ENCODE peak calls at places on chromosome 13, in four cellular contexts. E is stomach, H is body of pancreas, K is HL-60. T is an unnamed sample.

GRCh38 chr13:31042501-31043165 is 110.2 kb downstream of the TEX26 start:
- DNase-seq in E (no peak), H (no peak), K (no peak), T (no peak)

GRCh38 chr13:57631607-57632275 is at the start of gene PCDH17:
- DNase-seq in E (peak; percentile 34), H (peak; percentile 19), K (no peak), T (peak; percentile 39)

GRCh38 chr13:109146912-109147624 is 517.7 kb downstream of the MYO16 start:
- DNase-seq in E (no peak), H (no peak), K (no peak), T (no peak)

GRCh38 chr13:113155982-113156655 is 2.3 kb upstream of the PROZ start:
- DNase-seq in E (no peak), H (no peak), K (no peak), T (no peak)

GRCh38 chr13:80235559-80236296 is 105.2 kb downstream of the SPRY2 start:
- DNase-seq in E (no peak), H (peak; percentile 26), K (no peak), T (no peak)

GRCh38 chr13:95536629-95537241 is 15.8 kb upstream of the CLDN10 start:
- DNase-seq in E (no peak), H (peak; percentile 69), K (no peak), T (no peak)

GRCh38 chr13:114319441-114319871 is 5.2 kb downstream of the CHAMP1 start:
- DNase-seq in E (no peak), H (no peak), K (no peak), T (no peak)

GRCh38 chr13:81408647-81409046 is 1067.7 kb upstream of the SPRY2 start:
- DNase-seq in E (no peak), H (no peak), K (no peak), T (no peak)

GRCh38 chr13:96858133-96858826 is 136.0 kb downstream of the OXGR1 start:
- DNase-seq in E (no peak), H (no peak), K (no peak), T (no peak)

GRCh38 chr13:105090244-105090643 is 1445.2 kb downstream of the EFNB2 start:
- DNase-seq in E (no peak), H (no peak), K (no peak), T (no peak)

GRCh38 chr13:48235814-48236135 is 2.8 kb downstream of the ITM2B start:
- DNase-seq in E (no peak), H (no peak), K (no peak), T (no peak)

GRCh38 chr13:108193806-108194205 is 21.5 kb downstream of the LIG4 start:
- DNase-seq in E (no peak), H (no peak), K (no peak), T (no peak)

GRCh38 chr13:51916962-51917361 is 55.2 kb downstream of the CCDC70 start:
- DNase-seq in E (no peak), H (no peak), K (no peak), T (no peak)

GRCh38 chr13:30044932-30045331 is 194.5 kb upstream of the UBL3 start:
- DNase-seq in E (no peak), H (no peak), K (no peak), T (no peak)

GRCh38 chr13:67258482-67258881 is 28.3 kb upstream of the PCDH9 start:
- DNase-seq in E (no peak), H (no peak), K (no peak), T (no peak)

GRCh38 chr13:61960981-61961380 is 545.3 kb upstream of the PCDH20 start:
- DNase-seq in E (no peak), H (no peak), K (no peak), T (no peak)

GRCh38 chr13:39575641-39576238 is 27.3 kb downstream of the LHFPL6 start:
- DNase-seq in E (no peak), H (no peak), K (no peak), T (no peak)

GRCh38 chr13:44803390-44803789 is 185.9 kb downstream of the NUFIP1 start:
- DNase-seq in E (no peak), H (no peak), K (no peak), T (no peak)

GRCh38 chr13:78610381-78610883 is 7.1 kb upstream of the POU4F1 start:
- DNase-seq in E (no peak), H (no peak), K (no peak), T (no peak)
- H3K4me3 ChIP-seq in E (no peak overlapping the region), H (no peak overlapping the region), K (no peak overlapping the region), T (no peak overlapping the region)

DNA sequence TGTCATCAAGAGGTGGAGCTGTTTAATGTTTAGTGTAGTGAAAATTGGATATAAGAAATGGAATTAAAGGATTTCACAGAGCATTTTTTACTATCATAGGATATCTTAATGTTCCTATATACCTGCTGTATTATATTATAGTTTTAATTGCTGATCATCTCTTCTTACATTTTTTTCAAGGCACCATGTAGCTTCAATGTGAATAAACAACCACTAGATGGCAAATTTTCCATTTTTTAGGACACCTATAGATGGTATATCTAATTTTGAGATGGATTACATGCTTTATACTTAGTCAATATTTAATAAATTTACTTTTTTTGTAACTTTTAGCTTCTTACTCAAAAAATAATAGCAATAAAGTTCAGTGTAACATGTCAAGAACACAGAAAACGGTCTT is 9.0 kb upstream of the ATXN8OS start:
- DNase-seq in E (no peak), H (no peak), K (no peak), T (no peak)
- TF ChIP-seq CTCF in E (peak; percentile 20), H (peak; percentile 40), K (no peak), T (no peak)

DNA sequence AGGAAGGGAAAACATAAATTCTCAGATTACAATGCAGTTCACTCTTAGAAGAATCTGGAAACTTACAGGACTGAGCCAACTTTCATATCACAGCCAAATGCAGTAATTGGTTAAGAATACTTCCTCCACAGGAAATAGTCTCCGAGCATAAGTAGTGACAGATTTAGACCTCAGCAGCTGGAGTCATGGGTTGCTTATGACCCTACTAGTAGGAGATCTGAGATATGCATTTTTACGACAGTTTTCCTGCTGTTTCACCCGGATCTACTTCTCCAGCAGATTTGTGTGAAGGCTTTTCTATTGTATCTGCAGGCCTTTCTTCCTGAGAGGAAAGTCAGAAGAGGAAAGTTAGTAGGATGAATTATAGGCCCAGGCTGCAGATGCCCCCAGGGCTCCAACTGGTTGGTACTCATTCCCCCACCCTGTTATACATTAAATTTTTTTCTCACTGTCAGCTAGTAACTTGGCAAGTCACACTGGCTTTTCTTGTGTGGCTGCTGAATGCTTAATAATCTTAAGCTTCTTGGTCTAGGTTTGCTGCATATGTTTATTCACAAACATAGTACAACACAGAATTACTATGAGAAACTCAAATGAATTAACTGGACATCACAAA is 1241.5 kb upstream of the MIR17HG start:
- DNase-seq in E (no peak), H (no peak), K (no peak), T (no peak)
- H3K27ac ChIP-seq in E (no peak overlapping the region), H (no peak overlapping the region), K (no peak overlapping the region), T (no peak overlapping the region)

GRCh38 chr13:98977568-98978270 is at the start of gene DOCK9:
- DNase-seq in E (peak; percentile 60), H (peak; percentile 59), K (no peak), T (no peak)
- H3K4me3 ChIP-seq in E (peak within 1 kb of the TSS; percentile 53), H (no peak within 1 kb of the TSS), K (no peak within 1 kb of the TSS), T (no peak within 1 kb of the TSS)

GRCh38 chr13:53507741-53508140 is 479.1 kb downstream of the OLFM4 start:
- DNase-seq in E (no peak), H (no peak), K (no peak), T (no peak)

DNA sequence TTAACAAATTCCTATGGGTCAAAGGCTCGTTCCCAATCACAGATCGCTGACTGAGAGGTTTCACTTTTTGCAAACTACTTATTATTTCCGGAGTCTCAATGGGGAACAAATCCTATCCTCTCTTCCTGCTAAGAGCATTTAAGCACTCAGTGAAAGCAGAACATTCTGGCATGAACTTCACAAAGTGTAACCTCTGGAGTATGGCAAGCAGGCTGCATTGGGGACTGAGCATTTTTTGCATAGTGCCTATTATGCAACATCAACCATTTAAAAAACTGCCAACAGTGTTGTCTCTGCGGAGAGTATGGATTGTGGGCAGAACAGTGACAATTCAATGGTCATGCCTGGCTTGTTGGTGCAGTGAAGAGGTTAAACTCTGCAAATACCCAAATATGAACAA is 484.6 kb downstream of the OLFM4 start:
- DNase-seq in E (no peak), H (no peak), K (no peak), T (no peak)
- TF ChIP-seq CTCF in E (no peak), H (no peak), K (no peak), T (no peak)

GRCh38 chr13:42176286-42176685 is 95.7 kb upstream of the AKAP11 start:
- DNase-seq in E (no peak), H (no peak), K (no peak), T (no peak)
- H3K27ac ChIP-seq in E (no peak overlapping the region), H (no peak overlapping the region), K (no peak overlapping the region), T (no peak overlapping the region)

GRCh38 chr13:20405691-20406090 is 120.0 kb downstream of the CRYL1 start:
- DNase-seq in E (peak; percentile 18), H (no peak), K (no peak), T (no peak)
- H3K4me3 ChIP-seq in E (no peak overlapping the region), H (no peak overlapping the region), K (no peak overlapping the region), T (no peak overlapping the region)

DNA sequence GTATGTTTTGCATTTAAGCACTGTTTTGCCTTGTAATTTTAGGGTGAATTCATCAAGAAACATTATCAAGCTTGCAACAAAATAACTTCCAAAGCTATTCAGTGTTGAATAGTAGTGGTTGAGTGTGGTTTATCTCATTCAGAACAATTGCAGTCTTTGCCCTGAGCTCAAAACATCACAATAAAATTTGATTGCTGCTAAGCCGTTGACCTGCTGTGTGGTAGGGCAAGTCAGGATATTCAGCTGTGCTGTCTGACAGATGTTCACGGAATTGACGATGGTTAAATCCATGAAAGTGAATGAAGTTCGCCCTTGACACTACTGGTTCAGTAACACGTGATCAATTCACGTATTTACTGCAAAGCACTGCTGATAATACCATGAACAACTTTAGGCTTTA is 66.9 kb downstream of the GJA3 start:
- DNase-seq in E (no peak), H (no peak), K (no peak), T (no peak)
- TF ChIP-seq CTCF in E (no peak), H (no peak), K (no peak), T (no peak)

GRCh38 chr13:98576215-98576945 is 527 bp downstream of the STK24 start:
- DNase-seq in E (peak; percentile 59), H (peak; percentile 55), K (no peak), T (peak; percentile 47)
- H3K27ac ChIP-seq in E (peak overlapping the region; percentile 98), H (peak overlapping the region; percentile 91), K (peak overlapping the region; percentile 71), T (peak overlapping the region; percentile 98)